ENCODE peak calls at places on chromosomes 11 and 22, in seven cellular contexts. F is transverse colon, D is tibial nerve, Z is ovary, K is H1, W is stomach, O is A549. J is an unnamed sample. For H3K4me1, the result is how much of the 10 kb centered on the place peaks cover.

GRCh38 chr11:3830741-3831140 is 10.0 kb downstream of the RHOG start:
- DNase-seq in F (no peak), D (no peak), Z (no peak), K (no peak), W (no peak), O (no peak), J (no peak)

GRCh38 chr11:88813233-88813915 is 252.4 kb downstream of the GRM5 start:
- DNase-seq in F (no peak), D (no peak), Z (no peak), K (no peak), W (no peak), O (no peak), J (no peak)

GRCh38 chr11:118027694-118028093 is 41.5 kb downstream of the IL10RA start:
- DNase-seq in F (no peak), D (no peak), Z (no peak), K (no peak), W (no peak), O (no peak), J (no peak)

GRCh38 chr11:114166897-114167323 is 107.4 kb downstream of the ZBTB16 start:
- DNase-seq in F (no peak), D (peak), Z (no peak), K (no peak), W (no peak), O (no peak), J (no peak)

GRCh38 chr11:27388869-27389268 is 25.9 kb upstream of the CCDC34 start:
- DNase-seq in F (no peak), D (no peak), Z (no peak), K (no peak), W (no peak), O (no peak), J (no peak)

GRCh38 chr11:118049771-118050170 is 27.1 kb upstream of the TMPRSS4 start:
- DNase-seq in F (no peak), D (no peak), Z (no peak), K (no peak), W (peak), O (no peak), J (no peak)

GRCh38 chr11:128476729-128477128 is 110.6 kb downstream of the ETS1 start:
- DNase-seq in F (no peak), D (no peak), Z (no peak), K (no peak), W (no peak), O (no peak), J (no peak)

GRCh38 chr22:49713003-49713402 is 114.7 kb downstream of the BRD1 start:
- DNase-seq in F (no peak), D (no peak), Z (no peak), K (no peak), W (no peak), O (no peak), J (no peak)

GRCh38 chr11:128417607-128418324 is 169.6 kb downstream of the ETS1 start:
- DNase-seq in F (no peak), D (no peak), Z (no peak), K (no peak), W (no peak), O (no peak), J (no peak)

GRCh38 chr11:64356498-64357411 is 2.2 kb upstream of the RPS6KA4 start:
- DNase-seq in F (no peak), D (no peak), Z (no peak), K (no peak), W (peak), O (peak), J (no peak)

GRCh38 chr11:65471410-65471762 is 27.5 kb upstream of the MALAT1 start:
- DNase-seq in F (peak), D (no peak), Z (peak), K (no peak), W (peak), O (peak), J (no peak)
- TF ChIP-seq EP300 in F (peak), D (no peak), Z (no peak), K (no peak), W (peak), O (no peak), J (no peak)

DNA sequence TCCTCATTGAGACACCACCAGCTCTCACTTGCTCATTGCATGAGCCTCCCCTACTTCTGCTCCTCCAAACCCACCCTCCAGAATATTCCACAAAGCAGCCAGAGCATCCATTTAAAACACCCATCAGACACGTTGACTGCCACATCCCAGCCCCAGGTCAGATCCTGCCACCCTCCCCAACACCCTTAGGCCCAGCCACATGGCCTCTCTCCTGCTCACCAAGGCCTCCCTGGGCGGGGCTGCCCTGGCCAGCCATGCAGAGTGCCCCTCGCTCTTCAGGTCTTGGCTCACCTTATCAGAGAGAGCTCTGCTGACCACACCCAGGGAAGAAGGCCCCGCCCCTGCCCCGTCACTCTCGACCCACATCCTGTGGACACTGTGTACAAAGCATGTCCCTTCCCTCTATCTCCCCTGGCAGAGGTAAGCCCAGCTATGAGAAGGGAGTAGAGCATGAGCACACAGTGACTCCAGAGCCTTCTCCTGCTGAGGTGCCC is 106.8 kb downstream of the MICAL3 start:
- DNase-seq in F (peak), D (no peak), Z (no peak), K (no peak), W (no peak), O (no peak), J (peak)
- H3K4me1 ChIP-seq in F (half or more), D (half or more), Z (under half), K (under half), W (half or more), O (under half), J (under half)

GRCh38 chr22:30902496-30903357 is 65.8 kb downstream of the MORC2 start:
- DNase-seq in F (no peak), D (no peak), Z (no peak), K (no peak), W (peak), O (no peak), J (no peak)
- TF ChIP-seq POLR2A in F (no peak), D (no peak), Z (no peak), K (no peak), W (no peak), O (no peak), J (no peak)

GRCh38 chr22:26445577-26446275 is 16.7 kb downstream of the ASPHD2 start:
- DNase-seq in F (no peak), D (no peak), Z (no peak), K (no peak), W (peak), O (no peak), J (no peak)
- TF ChIP-seq EP300 in F (no peak), D (no peak), Z (no peak), K (no peak), W (no peak), O (no peak), J (no peak)

GRCh38 chr11:43245471-43245870 is 66.3 kb upstream of the API5 start:
- DNase-seq in F (no peak), D (no peak), Z (no peak), K (no peak), W (no peak), O (no peak), J (no peak)

DNA sequence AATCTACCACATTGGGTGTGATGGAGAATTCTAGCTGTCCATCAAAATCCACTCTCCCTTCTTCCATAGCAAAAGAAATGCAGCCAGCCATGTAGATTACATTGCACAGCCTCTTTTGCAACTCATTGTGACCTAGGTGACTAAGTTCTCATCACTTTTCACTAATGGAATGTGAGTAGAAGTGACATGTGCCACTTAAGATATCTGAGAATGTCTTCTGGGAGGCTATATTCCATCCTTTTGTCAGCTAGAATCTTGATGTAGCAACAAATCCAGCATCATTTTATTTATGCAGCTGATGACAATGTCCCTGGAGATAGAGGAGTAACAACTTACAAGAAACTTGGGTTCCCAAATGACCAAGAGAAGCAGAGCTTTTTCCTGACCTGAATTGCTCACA is 61.5 kb upstream of the API5 start:
- DNase-seq in F (no peak), D (no peak), Z (no peak), K (no peak), W (no peak), O (no peak), J (no peak)
- H3K4me1 ChIP-seq in F (under half), D (under half), Z (under half), K (under half), W (under half), O (under half), J (under half)

GRCh38 chr11:615453-616319 is at the start of gene IRF7:
- DNase-seq in F (peak), D (peak), Z (peak), K (no peak), W (peak), O (peak), J (peak)
- TF ChIP-seq POLR2A in F (peak), D (peak), Z (peak), K (no peak), W (no peak), O (peak), J (peak)

GRCh38 chr11:74280494-74280893 is 30.9 kb downstream of the P4HA3 start:
- DNase-seq in F (no peak), D (no peak), Z (no peak), K (no peak), W (no peak), O (no peak), J (peak)
- TF ChIP-seq EP300 in F (no peak), D (no peak), Z (no peak), K (no peak), W (no peak), O (no peak), J (no peak)